ENCODE peak calls at places on chromosomes 11 and 22, in four cellular contexts. C is HepG2, U is K562, V is GM12878. W is an unnamed sample.

GRCh38 chr11:30474151-30474954 is 111.8 kb downstream of the MPPED2 start:
- DNase-seq in V (no peak), C (no peak), U (no peak), W (no peak)

GRCh38 chr22:23035557-23036277 is 34.6 kb upstream of the GNAZ start:
- DNase-seq in V (peak), C (no peak), U (no peak), W (no peak)

GRCh38 chr11:115548878-115549528 is 44.8 kb upstream of the CADM1 start:
- DNase-seq in C (peak), V (no peak), U (no peak), W (peak)

GRCh38 chr11:121895919-121896318 is 220.1 kb downstream of the BLID start:
- DNase-seq in U (no peak), C (no peak), V (no peak), W (no peak)

GRCh38 chr11:1628506-1629325 is 859 bp upstream of the KRTAP5-5 start:
- DNase-seq in C (peak), V (no peak), U (peak), W (peak)

GRCh38 chr11:1568451-1568911 is 3.6 kb downstream of the DUSP8 start:
- DNase-seq in U (no peak), V (no peak), C (no peak), W (no peak)

GRCh38 chr11:128619540-128620305 is 32.4 kb upstream of the ETS1 start:
- DNase-seq in C (no peak), U (no peak), V (no peak), W (no peak)

GRCh38 chr22:32684148-32684821 is 117.2 kb upstream of the TIMP3 start:
- DNase-seq in V (no peak), U (no peak), C (no peak), W (no peak)

GRCh38 chr11:65301491-65302329 is 13.0 kb upstream of the CDC42EP2 start:
- DNase-seq in V (no peak), C (no peak), U (peak), W (no peak)

GRCh38 chr22:39643311-39644083 is 72.9 kb downstream of the CACNA1I start:
- DNase-seq in C (no peak), U (no peak), V (no peak), W (no peak)

GRCh38 chr11:76850815-76851214 is 9.9 kb upstream of the ACER3 start:
- DNase-seq in U (no peak), V (no peak), C (no peak), W (no peak)

GRCh38 chr11:26916805-26917204 is 77.1 kb upstream of the FIBIN start:
- DNase-seq in V (no peak), U (no peak), C (no peak), W (no peak)

GRCh38 chr11:125091247-125091876 is 20.1 kb downstream of the TMEM218 start:
- DNase-seq in V (no peak), C (peak), U (peak), W (peak)

GRCh38 chr11:115711021-115711420 is 206.8 kb upstream of the CADM1 start:
- DNase-seq in U (no peak), C (no peak), V (no peak), W (no peak)

GRCh38 chr11:72525466-72525865 is 91.1 kb upstream of the CLPB start:
- DNase-seq in C (no peak), V (no peak), U (no peak), W (no peak)

GRCh38 chr11:30155428-30155827 is 75.4 kb upstream of the FSHB start:
- DNase-seq in C (no peak), V (no peak), U (no peak), W (no peak)

GRCh38 chr22:42282943-42283287 is 12.5 kb upstream of the TCF20 start:
- DNase-seq in V (no peak), U (no peak), C (no peak), W (no peak)

GRCh38 chr11:16924826-16925494 is 89.3 kb downstream of the PLEKHA7 start:
- DNase-seq in U (no peak), C (peak), V (no peak), W (peak)

GRCh38 chr11:128421577-128421976 is 165.8 kb downstream of the ETS1 start:
- DNase-seq in U (no peak), C (no peak), V (no peak), W (no peak)

GRCh38 chr11:3105791-3106735 is 48.8 kb upstream of the CARS1 start:
- DNase-seq in V (no peak), C (no peak), U (no peak), W (no peak)

GRCh38 chr11:86118201-86118600 is 49.3 kb upstream of the PICALM start:
- DNase-seq in V (no peak), C (no peak), U (no peak), W (no peak)

GRCh38 chr22:36823177-36823839 is 6.5 kb upstream of the PVALB start:
- DNase-seq in U (no peak), V (no peak), C (no peak), W (no peak)

GRCh38 chr22:42719656-42720262 is 911 bp downstream of the A4GALT start:
- DNase-seq in C (no peak), U (no peak), V (no peak), W (no peak)

GRCh38 chr11:65745049-65745448 is 24.5 kb upstream of the RNASEH2C start:
- DNase-seq in C (no peak), U (no peak), V (no peak), W (no peak)

GRCh38 chr11:93845181-93846092 is 5.0 kb downstream of the VSTM5 start:
- DNase-seq in U (no peak), C (no peak), V (no peak), W (no peak)

GRCh38 chr11:9688716-9689511 is 25.0 kb downstream of the SWAP70 start:
- DNase-seq in V (peak), C (no peak), U (peak), W (no peak)

GRCh38 chr22:20026996-20027601 is 6.2 kb downstream of the TANGO2 start:
- DNase-seq in C (no peak), V (no peak), U (peak), W (no peak)

GRCh38 chr11:17405232-17406005 is 17.0 kb upstream of the KCNJ11 start:
- DNase-seq in U (peak), C (peak), V (no peak), W (peak)

GRCh38 chr11:86816251-86816726 is 15.9 kb downstream of the PRSS23 start:
- DNase-seq in U (no peak), V (no peak), C (no peak), W (no peak)

GRCh38 chr22:42645341-42645937 is 3.8 kb downstream of the CYB5R3 start:
- DNase-seq in C (no peak), U (no peak), V (no peak), W (no peak)

GRCh38 chr22:49727191-49727880 is 100.3 kb downstream of the BRD1 start:
- DNase-seq in U (no peak), V (no peak), C (no peak), W (no peak)

GRCh38 chr22:49726022-49726681 is 101.5 kb downstream of the BRD1 start:
- DNase-seq in C (no peak), U (no peak), V (no peak), W (no peak)

GRCh38 chr22:49726701-49727101 is 101.0 kb downstream of the BRD1 start:
- DNase-seq in C (no peak), U (no peak), V (no peak), W (no peak)

GRCh38 chr22:49728566-49729271 is 99.0 kb downstream of the BRD1 start:
- DNase-seq in C (no peak), U (no peak), V (no peak), W (no peak)

DNA sequence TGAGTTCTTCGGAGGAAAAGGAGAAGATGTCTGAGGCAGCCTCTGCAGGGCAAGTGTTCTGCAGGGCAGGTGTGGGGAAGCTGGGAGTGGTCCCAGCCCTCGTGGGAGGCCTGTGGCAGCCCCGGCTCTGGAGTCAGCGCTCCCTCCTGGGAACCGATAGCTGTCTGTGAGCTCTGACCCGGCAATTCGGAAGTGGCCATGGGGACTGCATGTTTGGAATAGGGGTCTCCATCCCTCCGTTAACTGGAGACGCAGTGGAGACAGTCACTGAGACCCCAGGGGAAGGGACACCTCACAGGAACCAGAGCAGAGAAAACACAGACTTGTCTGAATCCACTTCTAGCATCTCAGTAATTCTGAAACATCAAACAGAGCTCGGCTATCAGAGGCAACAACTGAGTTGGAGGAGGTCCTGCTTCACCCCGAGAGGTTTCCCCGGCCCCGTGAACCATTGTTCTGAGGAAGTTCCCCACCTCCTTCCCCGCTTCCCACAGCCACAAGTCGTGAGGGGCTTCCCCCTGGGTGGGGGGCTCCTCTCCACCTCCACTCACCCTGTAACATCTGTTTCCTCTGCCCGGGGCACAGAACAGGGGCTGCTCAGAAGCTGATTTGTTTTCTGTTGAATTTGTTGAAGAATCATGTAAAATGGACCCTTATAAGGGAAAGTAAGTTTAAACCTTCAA is 99.7 kb downstream of the BRD1 start:
- DNase-seq in V (no peak), C (no peak), U (no peak), W (no peak)
- TF ChIP-seq CHD4 in V (no peak), C (no peak), U (no peak), W (no peak)

GRCh38 chr22:44129614-44129976 is 51.1 kb upstream of the PARVG start:
- DNase-seq in C (no peak), U (peak), V (no peak), W (no peak)
- TF ChIP-seq CHD4 in C (no peak), U (no peak), V (no peak), W (no peak)

DNA sequence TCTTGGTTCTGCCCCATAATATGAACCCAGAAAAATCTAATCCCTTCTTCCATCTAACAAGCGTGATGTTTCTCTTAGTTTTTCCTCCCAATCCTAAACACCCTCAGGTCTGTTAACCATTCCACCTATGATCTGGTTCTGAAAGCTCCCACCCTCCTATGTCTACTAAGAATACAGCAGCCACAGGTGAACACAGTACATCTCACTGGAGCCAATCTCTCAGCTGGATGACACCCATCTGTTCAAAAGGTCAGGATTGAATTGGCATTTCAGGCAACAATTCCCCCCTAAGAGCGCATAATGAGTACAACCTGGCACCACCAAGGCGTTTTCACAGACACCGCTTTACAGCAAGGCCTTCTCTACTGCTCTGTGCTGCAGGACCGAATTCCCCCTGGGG is 19.0 kb upstream of the APOA1 start:
- DNase-seq in C (no peak), V (no peak), U (no peak), W (no peak)
- TF ChIP-seq CHD4 in C (no peak), V (no peak), U (no peak), W (no peak)

GRCh38 chr11:119671048-119671447 is 58.0 kb downstream of the NECTIN1 start:
- DNase-seq in U (no peak), C (no peak), V (no peak), W (no peak)
- TF ChIP-seq CHD4 in U (no peak), C (no peak), V (no peak), W (no peak)

GRCh38 chr11:126148317-126148716 is 63.1 kb downstream of the RPUSD4 start:
- DNase-seq in U (no peak), V (no peak), C (no peak), W (no peak)
- TF ChIP-seq CHD4 in U (no peak), V (no peak), C (no peak), W (no peak)